ENCODE peak calls at places on chromosomes 1 and 21, in four cellular contexts. B, J, L and C are unnamed samples.

GRCh38 chr1:213131851-213132655 is 81.0 kb downstream of the RPS6KC1 start:
- DNase-seq in J (no peak), L (no peak), B (peak; percentile 13), C (no peak)

GRCh38 chr1:101259744-101260148 is 22.9 kb downstream of the S1PR1 start:
- DNase-seq in B (peak; percentile 86), J (peak; percentile 80), L (no peak), C (no peak)

GRCh38 chr1:218430802-218431201 is 85.7 kb downstream of the TGFB2 start:
- DNase-seq in B (peak; percentile 76), J (peak; percentile 54), L (no peak), C (no peak)

GRCh38 chr1:183622884-183623785 is 12.4 kb downstream of the ARPC5 start:
- DNase-seq in B (peak; percentile 79), L (peak; percentile 55), J (peak; percentile 55), C (peak; percentile 58)

GRCh38 chr1:58249729-58250586 is 296.6 kb downstream of the OMA1 start:
- DNase-seq in J (peak; percentile 66), B (peak; percentile 20), L (peak; percentile 87), C (peak; percentile 22)

GRCh38 chr1:61079276-61079897 is 3.0 kb upstream of the NFIA start:
- DNase-seq in L (no peak), B (no peak), J (no peak), C (no peak)

GRCh38 chr1:209132736-209133467 is 450.6 kb upstream of the CAMK1G start:
- DNase-seq in J (no peak), B (no peak), L (no peak), C (no peak)

GRCh38 chr1:32239790-32240139 is 7.3 kb upstream of the FAM167B start:
- DNase-seq in J (no peak), L (no peak), B (no peak), C (no peak)

GRCh38 chr1:109497449-109498160 is 3.7 kb downstream of the CYB561D1 start:
- DNase-seq in L (no peak), B (no peak), J (no peak), C (no peak)

GRCh38 chr1:85449356-85449755 is 15.6 kb downstream of the DDAH1 start:
- DNase-seq in J (no peak), L (no peak), B (no peak), C (no peak)

GRCh38 chr1:244834596-244835275 is 722 bp upstream of the COX20 start:
- DNase-seq in L (no peak), J (peak; percentile 90), B (peak; percentile 93), C (peak; percentile 87)

GRCh38 chr1:208276757-208277435 is 32.7 kb upstream of the PLXNA2 start:
- DNase-seq in B (no peak), J (no peak), L (no peak), C (no peak)

GRCh38 chr1:93171549-93172050 is 8.6 kb downstream of the TMED5 start:
- DNase-seq in L (no peak), B (no peak), J (peak; percentile 10), C (no peak)

GRCh38 chr21:26320541-26320940 is 150.0 kb upstream of the APP start:
- DNase-seq in J (no peak), B (no peak), L (no peak), C (no peak)

GRCh38 chr1:215040190-215040589 is 42.3 kb upstream of the KCNK2 start:
- DNase-seq in B (no peak), L (no peak), J (no peak), C (no peak)

GRCh38 chr1:76281306-76281705 is 206.8 kb downstream of the ST6GALNAC3 start:
- DNase-seq in B (no peak), L (no peak), J (no peak), C (no peak)

GRCh38 chr1:145868232-145868631 is 9.4 kb upstream of the PIAS3 start:
- DNase-seq in J (no peak), L (no peak), B (no peak), C (no peak)

GRCh38 chr1:109906160-109906838 is 4.3 kb upstream of the CSF1 start:
- DNase-seq in L (no peak), B (no peak), J (no peak), C (peak; percentile 89)

GRCh38 chr1:36885537-36886441 is 148.5 kb downstream of the GRIK3 start:
- DNase-seq in B (no peak), J (no peak), L (peak; percentile 52), C (no peak)

GRCh38 chr1:36673207-36673606 is 190.5 kb upstream of the CSF3R start:
- DNase-seq in L (no peak), J (no peak), B (no peak), C (no peak)

GRCh38 chr1:233677690-233678354 is 63.9 kb downstream of the KCNK1 start:
- DNase-seq in L (no peak), B (no peak), J (no peak), C (no peak)

GRCh38 chr1:23924601-23925000 is 11.4 kb upstream of the CNR2 start:
- DNase-seq in B (no peak), L (no peak), J (no peak), C (no peak)

GRCh38 chr1:12774801-12775345 is 1.3 kb downstream of the PRAMEF12 start:
- DNase-seq in J (no peak), B (no peak), L (no peak), C (no peak)

GRCh38 chr1:221706862-221707582 is 34.9 kb downstream of the DUSP10 start:
- DNase-seq in L (no peak), B (no peak), J (no peak), C (no peak)

GRCh38 chr1:28789412-28789811 is 22.6 kb upstream of the OPRD1 start:
- DNase-seq in J (no peak), L (no peak), B (no peak), C (no peak)

GRCh38 chr1:14650951-14651350 is 52.5 kb downstream of the KAZN start:
- DNase-seq in L (no peak), B (no peak), J (no peak), C (no peak)

GRCh38 chr1:20111452-20111851 is 7.9 kb downstream of the PLA2G2D start:
- DNase-seq in J (no peak), B (no peak), L (no peak), C (no peak)

GRCh38 chr1:177940682-177941081 is 29.2 kb downstream of the SEC16B start:
- DNase-seq in L (no peak), B (no peak), J (no peak), C (no peak)

GRCh38 chr1:108801101-108801500 is 54.6 kb downstream of the STXBP3 start:
- DNase-seq in J (peak; percentile 35), L (no peak), B (peak; percentile 37), C (no peak)

GRCh38 chr1:241590734-241591133 is 49.4 kb downstream of the CHML start:
- DNase-seq in B (no peak), L (no peak), J (no peak), C (no peak)

GRCh38 chr1:219529116-219529515 is 83.8 kb downstream of the ZC3H11B start:
- DNase-seq in B (no peak), J (no peak), L (peak; percentile 65), C (no peak)

GRCh38 chr1:57124768-57125446 is 159.1 kb upstream of the C8B start:
- DNase-seq in J (peak; percentile 71), B (peak; percentile 6), L (no peak), C (no peak)

GRCh38 chr21:31410763-31411278 is 66.8 kb upstream of the TIAM1 start:
- DNase-seq in L (no peak), B (no peak), J (peak; percentile 41), C (no peak)

GRCh38 chr1:192732787-192733186 is 76.1 kb upstream of the RGS2 start:
- DNase-seq in B (no peak), L (no peak), J (no peak), C (no peak)
- TF ChIP-seq CTCF in B (peak; percentile 11), L (peak; percentile 55), J (peak; percentile 27), C (no peak)

GRCh38 chr1:216742625-216743024 is 19.4 kb upstream of the ESRRG start:
- DNase-seq in J (no peak), L (no peak), B (peak; percentile 19), C (no peak)
- TF ChIP-seq CTCF in J (peak; percentile 55), L (peak; percentile 66), B (no peak), C (no peak)

GRCh38 chr1:157114183-157115121 is 14.8 kb upstream of the ETV3L start:
- DNase-seq in L (peak; percentile 26), J (no peak), B (no peak), C (no peak)
- TF ChIP-seq CTCF in L (no peak), J (no peak), B (no peak), C (no peak)

GRCh38 chr1:201630582-201630981 is 91.7 kb downstream of the NAV1 start:
- DNase-seq in B (no peak), L (no peak), J (no peak), C (no peak)
- TF ChIP-seq CTCF in B (no peak), L (no peak), J (no peak), C (no peak)

DNA sequence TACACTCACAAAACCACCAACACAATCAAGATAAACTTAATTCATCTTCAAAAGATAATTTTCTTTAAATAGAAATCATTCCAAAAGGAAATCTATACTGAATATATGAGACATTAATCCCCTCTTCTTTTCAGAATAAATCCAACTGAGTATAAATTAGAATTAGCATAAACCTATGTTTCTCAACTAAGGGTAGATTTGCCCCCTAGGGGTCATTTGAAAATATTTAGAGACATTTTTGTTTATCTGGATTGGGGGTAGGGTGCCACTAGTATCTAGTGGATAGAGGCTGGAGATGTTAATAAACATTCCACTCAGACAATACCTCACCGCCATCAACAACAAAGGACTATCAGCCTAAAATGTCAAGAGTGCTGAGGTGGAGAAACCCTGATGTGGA is 6.5 kb upstream of the TNFSF4 start:
- DNase-seq in B (no peak), J (no peak), L (no peak), C (no peak)
- TF ChIP-seq CTCF in B (no peak), J (no peak), L (no peak), C (no peak)

GRCh38 chr1:159892944-159893343 is 7.0 kb downstream of the CFAP45 start:
- DNase-seq in L (peak; percentile 61), J (no peak), B (no peak), C (no peak)
- TF ChIP-seq CTCF in L (peak; percentile 35), J (no peak), B (no peak), C (peak; percentile 28)

DNA sequence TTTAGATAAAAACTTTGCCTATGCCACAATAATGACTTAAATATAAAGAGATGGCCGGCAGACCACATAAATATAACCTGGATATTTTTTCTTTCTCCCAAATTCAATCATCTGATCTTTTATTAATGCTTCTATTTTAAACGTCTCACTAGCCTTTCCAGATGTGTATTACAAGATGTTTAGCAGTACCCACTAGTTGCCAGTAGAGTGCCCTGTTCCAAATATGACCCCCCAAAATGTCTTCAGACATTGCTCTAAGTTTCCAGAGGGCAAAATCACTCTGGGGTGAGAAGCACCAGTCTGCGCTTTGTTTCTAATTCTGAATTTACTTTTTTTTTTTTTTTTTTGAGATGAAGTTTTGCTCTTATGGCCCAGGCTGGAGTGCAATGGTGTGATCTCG is 268.1 kb downstream of the GRIK1 start:
- DNase-seq in B (no peak), L (no peak), J (no peak), C (no peak)
- TF ChIP-seq CTCF in B (peak; percentile 20), L (peak; percentile 50), J (peak; percentile 10), C (no peak)

GRCh38 chr21:38820471-38821239 is 14.9 kb downstream of the ETS2 start:
- DNase-seq in L (no peak), B (no peak), J (no peak), C (no peak)
- TF ChIP-seq CTCF in L (no peak), B (no peak), J (no peak), C (no peak)